ENCODE peak calls at places on chromosome 14, in seven cellular contexts. Q is IMR-90, F is H9, O is mesendoderm, H is neuronal stem cell, L is H1, K is mesenchymal stem cell. V is an unnamed sample.

GRCh38 chr14:80425686-80426085 is 214.4 kb upstream of the DIO2 start:
- DNase-seq in L (no peak), K (peak), O (peak), H (no peak), Q (peak), F (no peak), V (peak)

GRCh38 chr14:76759589-76759988 is 1.7 kb upstream of the VASH1 start:
- DNase-seq in H (no peak), Q (no peak), O (no peak), F (peak), K (no peak), L (no peak), V (no peak)

GRCh38 chr14:32109676-32110075 is 32.6 kb downstream of the ARHGAP5 start:
- DNase-seq in F (no peak), O (no peak), K (peak), H (no peak), L (no peak), Q (peak), V (peak)

GRCh38 chr14:59354666-59355065 is 110.5 kb downstream of the GPR135 start:
- DNase-seq in Q (peak), F (no peak), H (no peak), K (peak), O (no peak), L (no peak), V (peak)

GRCh38 chr14:94885481-94886155 is 115.7 kb upstream of the GSC start:
- DNase-seq in F (no peak), O (peak), L (no peak), Q (no peak), K (no peak), H (no peak), V (no peak)

GRCh38 chr14:101972126-101972785 is 7.9 kb downstream of the DYNC1H1 start:
- DNase-seq in Q (peak), K (peak), O (peak), F (no peak), L (no peak), H (no peak), V (peak)

GRCh38 chr14:61188936-61189808 is 92.0 kb downstream of the TMEM30B start:
- DNase-seq in H (peak), O (peak), K (peak), F (peak), L (peak), Q (peak), V (peak)

GRCh38 chr14:39582028-39582654 is 149.9 kb upstream of the FBXO33 start:
- DNase-seq in Q (no peak), H (no peak), L (no peak), O (no peak), F (no peak), K (no peak), V (no peak)

GRCh38 chr14:89775161-89775560 is 179.4 kb downstream of the EFCAB11 start:
- DNase-seq in L (no peak), F (no peak), K (no peak), H (no peak), O (no peak), Q (no peak), V (no peak)

GRCh38 chr14:76929927-76930326 is 98.6 kb downstream of the IRF2BPL start:
- DNase-seq in K (peak), Q (no peak), F (no peak), H (no peak), L (no peak), O (peak), V (no peak)

GRCh38 chr14:60204104-60204842 is 39.1 kb upstream of the DHRS7 start:
- DNase-seq in Q (no peak), L (no peak), F (no peak), O (no peak), H (no peak), K (no peak), V (no peak)

GRCh38 chr14:37263656-37264236 is 66.0 kb downstream of the MIPOL1 start:
- DNase-seq in F (no peak), Q (peak), O (peak), H (no peak), L (no peak), K (peak), V (no peak)

GRCh38 chr14:29927596-29928341 is at the start of gene PRKD1:
- DNase-seq in K (peak), O (peak), F (peak), L (peak), H (peak), Q (peak), V (peak)

GRCh38 chr14:67514203-67514607 is 18.9 kb upstream of the PLEKHH1 start:
- DNase-seq in L (no peak), O (no peak), F (no peak), K (no peak), Q (no peak), H (no peak), V (no peak)

GRCh38 chr14:102121567-102121966 is 18.1 kb upstream of the WDR20 start:
- DNase-seq in K (no peak), O (no peak), L (no peak), F (no peak), Q (no peak), H (no peak), V (no peak)

GRCh38 chr14:22200977-22201605 is 387.9 kb downstream of the DAD1 start:
- DNase-seq in K (peak), Q (peak), F (no peak), O (peak), L (no peak), H (peak), V (peak)

GRCh38 chr14:101135796-101136742 is 232.5 kb upstream of the RTL1 start:
- DNase-seq in Q (no peak), H (no peak), F (no peak), L (no peak), O (no peak), K (no peak), V (no peak)

GRCh38 chr14:100124551-100125088 is 34.8 kb downstream of the DEGS2 start:
- DNase-seq in L (no peak), O (no peak), K (no peak), Q (no peak), F (no peak), H (no peak), V (no peak)

GRCh38 chr14:102020058-102020971 is 55.9 kb downstream of the DYNC1H1 start:
- DNase-seq in L (no peak), F (no peak), Q (peak), H (no peak), K (peak), O (no peak), V (peak)

GRCh38 chr14:23618415-23618988 is 17.7 kb upstream of the DHRS2 start:
- DNase-seq in Q (no peak), F (no peak), K (no peak), O (no peak), L (no peak), H (no peak), V (no peak)

GRCh38 chr14:24941719-24942118 is 108.2 kb downstream of the STXBP6 start:
- DNase-seq in L (no peak), H (no peak), K (no peak), F (no peak), Q (no peak), O (peak), V (no peak)

GRCh38 chr14:56023681-56024080 is 94.5 kb upstream of the PELI2 start:
- DNase-seq in O (no peak), F (no peak), K (no peak), Q (no peak), H (no peak), L (no peak), V (no peak)

GRCh38 chr14:75826599-75826998 is 155.2 kb downstream of the TGFB3 start:
- DNase-seq in K (peak), F (no peak), O (no peak), Q (peak), L (no peak), H (no peak), V (peak)

GRCh38 chr14:65462411-65462810 is 49.9 kb downstream of the FUT8 start:
- DNase-seq in F (no peak), H (no peak), K (no peak), O (no peak), Q (peak), L (no peak), V (no peak)

GRCh38 chr14:101065696-101066694 is 162.5 kb upstream of the RTL1 start:
- DNase-seq in F (no peak), L (no peak), Q (no peak), O (no peak), H (no peak), K (no peak), V (no peak)

GRCh38 chr14:91860238-91860637 is 7.1 kb downstream of the TC2N start:
- DNase-seq in Q (no peak), L (no peak), F (no peak), O (no peak), H (no peak), K (no peak), V (no peak)

GRCh38 chr14:104384776-104385071 is 194.8 kb upstream of the C14orf180 start:
- DNase-seq in Q (no peak), F (no peak), K (no peak), L (no peak), H (no peak), O (peak), V (no peak)

GRCh38 chr14:68391292-68392014 is 401.4 kb downstream of the ZFP36L1 start:
- DNase-seq in L (no peak), F (no peak), H (no peak), O (no peak), K (no peak), Q (peak), V (no peak)

GRCh38 chr14:33237102-33237501 is 298.4 kb downstream of the NPAS3 start:
- DNase-seq in Q (no peak), F (no peak), O (peak), L (no peak), K (no peak), H (no peak), V (peak)
- H3K9ac ChIP-seq in Q (no peak), F (no peak), O (no peak), L (no peak), K (no peak), H (no peak), V (no peak)

GRCh38 chr14:79043194-79043889 is 873.2 kb downstream of the NRXN3 start:
- DNase-seq in L (no peak), O (no peak), F (no peak), H (no peak), Q (no peak), K (no peak), V (no peak)

GRCh38 chr14:79037593-79037992 is 867.4 kb downstream of the NRXN3 start:
- DNase-seq in Q (no peak), H (no peak), L (no peak), O (no peak), F (no peak), K (no peak), V (no peak)

GRCh38 chr14:79044894-79045624 is 874.9 kb downstream of the NRXN3 start:
- DNase-seq in Q (peak), K (peak), L (no peak), F (peak), H (no peak), O (peak), V (peak)

GRCh38 chr14:79037114-79037513 is 866.9 kb downstream of the NRXN3 start:
- DNase-seq in F (no peak), Q (no peak), H (no peak), K (no peak), O (no peak), L (no peak), V (no peak)

DNA sequence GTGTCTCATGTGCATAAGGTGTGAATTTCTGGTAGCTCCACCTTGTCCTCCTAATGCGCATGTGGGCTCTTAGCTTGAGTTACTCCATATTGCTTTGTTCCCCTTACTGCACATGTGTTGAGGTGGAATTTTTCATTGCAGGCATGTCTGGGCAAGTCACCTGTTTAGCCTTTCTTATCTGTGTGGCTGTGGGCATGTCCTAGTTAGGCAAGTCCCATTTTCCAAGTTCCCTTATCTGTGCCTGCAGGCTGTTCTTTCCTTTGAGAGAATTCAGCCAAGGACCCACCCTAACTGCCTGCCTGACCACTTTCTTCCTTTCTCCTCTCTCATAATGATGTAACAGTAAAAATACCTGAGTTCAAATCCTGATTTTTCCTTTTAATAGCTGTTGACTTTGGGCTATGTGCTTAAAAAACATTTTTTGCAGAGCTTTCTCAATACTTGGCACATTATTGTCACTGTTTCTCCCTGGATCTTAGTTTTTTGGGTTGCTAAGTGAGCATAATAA is 870.6 kb downstream of the NRXN3 start:
- DNase-seq in H (no peak), F (no peak), L (no peak), Q (no peak), K (no peak), O (peak), V (peak)
- H3K23ac ChIP-seq in H (no peak), F (no peak), L (no peak), Q (no peak), K (no peak), O (no peak), V (no peak)

GRCh38 chr14:85531141-85531593 is 1.2 kb downstream of the FLRT2 start:
- DNase-seq in Q (peak), F (peak), H (peak), O (peak), K (peak), L (peak), V (no peak)
- H3K9ac ChIP-seq in Q (peak), F (no peak), H (no peak), O (peak), K (peak), L (no peak), V (peak)

GRCh38 chr14:26187996-26188605 is 409.7 kb downstream of the NOVA1 start:
- DNase-seq in K (no peak), L (no peak), O (no peak), H (no peak), Q (no peak), F (no peak), V (no peak)

GRCh38 chr14:26194816-26195215 is 403.0 kb downstream of the NOVA1 start:
- DNase-seq in K (no peak), F (no peak), L (no peak), Q (no peak), H (no peak), O (no peak), V (no peak)

GRCh38 chr14:26190644-26191043 is 407.2 kb downstream of the NOVA1 start:
- DNase-seq in F (no peak), H (no peak), Q (no peak), K (peak), L (no peak), O (no peak), V (no peak)

GRCh38 chr14:26191123-26191522 is 406.7 kb downstream of the NOVA1 start:
- DNase-seq in F (no peak), H (no peak), K (peak), O (peak), Q (no peak), L (no peak), V (no peak)

DNA sequence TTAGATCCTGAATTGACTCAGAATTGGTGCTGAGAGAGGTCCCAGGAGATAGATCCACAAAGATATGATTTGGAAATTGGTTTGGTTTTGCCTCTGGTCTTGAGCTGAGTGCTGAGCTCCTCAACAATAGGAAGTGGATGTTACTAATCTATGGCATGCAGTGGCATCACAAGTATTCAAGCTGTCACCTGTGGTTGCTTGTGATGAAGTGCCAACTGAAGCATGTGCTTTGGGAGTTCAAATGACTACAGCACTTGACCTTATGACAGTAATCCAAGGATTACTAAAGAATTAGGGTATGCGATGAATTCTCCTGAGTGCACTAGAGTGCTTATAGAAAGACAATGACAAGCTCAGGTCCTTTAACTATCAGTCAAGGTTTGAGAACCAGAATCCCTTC is 406.2 kb downstream of the NOVA1 start:
- DNase-seq in H (no peak), K (peak), O (peak), L (no peak), Q (no peak), F (no peak), V (no peak)
- H3K23ac ChIP-seq in H (no peak), K (no peak), O (no peak), L (no peak), Q (no peak), F (no peak), V (no peak)

DNA sequence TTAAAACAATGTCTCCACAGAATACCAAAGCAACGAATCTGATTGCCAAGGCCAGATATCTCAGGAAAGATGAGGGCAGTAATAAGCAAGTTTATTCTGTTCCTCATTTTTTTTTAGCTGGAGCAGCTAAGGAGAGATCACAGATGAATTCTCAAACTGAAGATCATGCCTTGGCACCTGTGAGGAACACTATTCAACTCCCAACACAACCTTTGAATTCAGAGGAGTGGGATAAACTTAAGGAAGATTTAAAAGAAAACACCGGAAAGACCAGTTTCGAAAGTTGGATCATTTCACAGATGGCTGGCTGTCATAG is 994 bp downstream of the PRORP start:
- DNase-seq in F (no peak), O (no peak), L (no peak), H (no peak), K (no peak), Q (no peak), V (no peak)
- H3K9ac ChIP-seq in F (peak), O (peak), L (no peak), H (no peak), K (peak), Q (peak), V (no peak)

DNA sequence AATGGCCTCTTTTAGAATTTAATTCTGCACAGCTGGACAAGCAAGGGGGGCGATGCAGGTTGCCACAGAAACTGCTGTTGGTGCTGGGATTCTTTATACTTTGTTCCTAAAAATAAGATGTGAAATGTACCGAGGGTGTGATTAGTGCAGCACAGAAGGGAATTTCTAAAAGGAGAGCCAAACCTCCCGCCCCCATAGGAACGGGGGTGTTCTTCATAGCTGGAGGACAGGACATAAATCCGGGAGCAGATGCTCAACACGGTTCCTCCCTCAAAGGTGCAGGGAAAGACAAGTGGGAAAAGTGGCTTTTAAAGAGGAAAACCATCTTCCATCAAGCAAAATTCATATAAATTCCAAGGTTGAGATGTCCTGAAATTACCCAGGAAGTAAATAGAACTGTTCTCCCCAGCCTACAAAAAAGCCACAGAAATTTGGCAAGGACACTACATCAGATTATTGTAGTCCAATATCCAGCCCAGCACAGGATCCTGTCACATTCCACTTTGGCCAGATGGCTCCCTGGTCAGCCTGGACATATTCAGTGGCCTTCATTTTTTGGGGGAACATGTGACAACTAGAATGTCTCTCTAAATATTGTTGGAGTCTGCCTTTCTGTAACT is 51.4 kb upstream of the TMX1 start:
- DNase-seq in Q (no peak), H (no peak), K (no peak), L (no peak), F (no peak), O (no peak), V (no peak)
- H3K23ac ChIP-seq in Q (no peak), H (no peak), K (no peak), L (no peak), F (no peak), O (no peak), V (no peak)

GRCh38 chr14:103384450-103385152 is 614 bp upstream of the MARK3 start:
- DNase-seq in F (no peak), K (no peak), H (no peak), O (no peak), Q (no peak), L (no peak), V (peak)
- H3K9ac ChIP-seq in F (no peak), K (peak), H (peak), O (peak), Q (peak), L (no peak), V (no peak)

V was measured in trophoblast cell.